ENCODE peak calls at places on chromosomes 2 and 18, in four cellular contexts. C is heart right ventricle, W is IMR-90, L is hepatocyte. D is an unnamed sample.

GRCh38 chr2:8539743-8540551 is 141.9 kb upstream of the ID2 start:
- DNase-seq in W (no peak), L (peak; percentile 78), C (peak; percentile 44), D (no peak)

GRCh38 chr18:51461956-51462355 is 264.5 kb upstream of the MEX3C start:
- DNase-seq in W (no peak), L (peak; percentile 13), C (no peak), D (no peak)

GRCh38 chr2:235551965-235552364 is 58.1 kb downstream of the AGAP1 start:
- DNase-seq in L (peak; percentile 74), W (peak; percentile 48), C (peak; percentile 51), D (peak; percentile 28)

GRCh38 chr2:54999182-54999581 is 51.1 kb downstream of the RTN4 start:
- DNase-seq in C (no peak), W (peak; percentile 77), L (no peak), D (no peak)

GRCh38 chr18:57771183-57771582 is 31.9 kb downstream of the ATP8B1 start:
- DNase-seq in L (peak; percentile 32), W (no peak), C (no peak), D (no peak)

GRCh38 chr2:232203936-232204335 is 174.6 kb upstream of the ALPP start:
- DNase-seq in W (no peak), C (no peak), L (no peak), D (no peak)

GRCh38 chr2:55408946-55409868 is 10.4 kb downstream of the CCDC88A start:
- DNase-seq in C (no peak), W (peak; percentile 33), L (no peak), D (no peak)

GRCh38 chr2:135657806-135658582 is 83.7 kb upstream of the UBXN4 start:
- DNase-seq in W (no peak), C (no peak), L (no peak), D (no peak)

GRCh38 chr2:163551974-163552373 is 183.8 kb downstream of the FIGN start:
- DNase-seq in L (no peak), W (no peak), C (no peak), D (no peak)

GRCh38 chr2:72414108-72414507 is 266.4 kb upstream of the CYP26B1 start:
- DNase-seq in C (no peak), L (no peak), W (no peak), D (no peak)

GRCh38 chr2:216695401-216695821 is at the start of gene IGFBP5:
- DNase-seq in C (peak; percentile 92), L (peak; percentile 94), W (peak; percentile 94), D (peak; percentile 14)

GRCh38 chr2:223560704-223561435 is 41.3 kb downstream of the SCG2 start:
- DNase-seq in C (no peak), L (no peak), W (peak; percentile 49), D (no peak)

GRCh38 chr2:152861349-152861942 is 143.0 kb downstream of the ARL6IP6 start:
- DNase-seq in C (peak; percentile 11), W (peak; percentile 12), L (peak; percentile 54), D (peak; percentile 73)

GRCh38 chr18:62030091-62030985 is 137.5 kb upstream of the RNF152 start:
- DNase-seq in C (no peak), L (no peak), W (no peak), D (no peak)

DNA sequence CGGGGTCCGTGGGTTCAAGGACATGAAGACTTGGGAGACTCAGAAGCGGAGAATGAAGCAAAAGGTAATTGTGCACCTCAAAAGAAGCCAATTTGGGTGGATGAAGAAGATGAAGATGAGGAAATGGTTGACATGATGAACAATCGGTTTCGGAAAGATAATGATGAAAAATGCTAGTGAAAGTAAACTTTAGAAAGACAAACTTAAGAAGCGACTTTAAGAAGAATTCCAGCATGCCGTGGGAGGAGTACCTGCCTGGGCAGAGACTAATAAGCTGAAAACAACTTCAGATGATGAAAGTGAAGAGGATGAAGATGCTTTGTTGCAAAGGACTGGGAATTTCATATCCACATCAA is 43.5 kb downstream of the PSTPIP2 start:
- DNase-seq in W (no peak), C (no peak), L (no peak), D (no peak)
- H3K4me3 ChIP-seq in W (peak overlapping the region; percentile 40), C (peak overlapping the region; percentile 48), L (peak overlapping the region; percentile 48), D (no peak overlapping the region)

DNA sequence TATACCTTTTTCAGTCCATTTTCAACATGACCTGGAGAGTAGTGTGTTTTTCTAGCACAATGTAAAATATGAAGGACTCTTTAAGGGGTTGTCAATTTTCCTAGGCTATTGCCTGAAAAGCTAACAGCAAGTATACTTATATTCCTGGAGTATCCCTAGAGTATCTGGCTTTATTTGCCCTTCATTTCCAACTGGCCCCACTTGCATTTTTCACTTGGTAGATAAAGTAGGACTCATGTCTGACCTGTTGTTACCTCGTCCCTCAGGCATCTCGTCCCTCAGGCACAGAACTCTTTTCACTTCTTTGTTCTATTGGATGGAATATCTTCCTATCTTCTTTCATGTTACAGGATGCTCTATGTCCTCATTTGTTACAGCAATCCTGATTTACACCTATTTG is 69.2 kb downstream of the SPAG16 start:
- DNase-seq in L (no peak), W (no peak), C (no peak), D (no peak)
- H3K4me3 ChIP-seq in L (no peak overlapping the region), W (no peak overlapping the region), C (no peak overlapping the region), D (no peak overlapping the region)

DNA sequence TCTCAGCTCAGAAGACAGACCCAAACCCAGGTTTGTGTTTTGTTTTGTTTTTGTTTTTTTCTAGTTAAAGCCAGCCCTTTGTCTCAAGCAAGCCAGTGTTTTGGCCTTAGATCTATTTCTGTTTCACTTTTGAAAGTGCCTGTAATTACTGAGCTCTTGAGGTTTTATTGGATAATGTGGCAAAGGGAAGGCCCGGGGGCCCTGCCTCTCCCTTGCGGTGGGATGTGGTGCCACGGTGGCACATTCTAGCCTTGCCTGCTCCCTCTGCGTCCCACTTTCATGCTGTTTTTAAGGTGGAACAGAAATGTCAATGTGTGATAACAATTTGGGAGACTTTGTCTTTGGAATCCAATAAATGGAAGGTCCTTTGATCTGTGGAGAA is 2.5 kb downstream of the HPCAL1 start:
- DNase-seq in L (no peak), W (no peak), C (no peak), D (no peak)
- H3K4me3 ChIP-seq in L (no peak overlapping the region), W (no peak overlapping the region), C (peak overlapping the region; percentile 84), D (no peak overlapping the region)

DNA sequence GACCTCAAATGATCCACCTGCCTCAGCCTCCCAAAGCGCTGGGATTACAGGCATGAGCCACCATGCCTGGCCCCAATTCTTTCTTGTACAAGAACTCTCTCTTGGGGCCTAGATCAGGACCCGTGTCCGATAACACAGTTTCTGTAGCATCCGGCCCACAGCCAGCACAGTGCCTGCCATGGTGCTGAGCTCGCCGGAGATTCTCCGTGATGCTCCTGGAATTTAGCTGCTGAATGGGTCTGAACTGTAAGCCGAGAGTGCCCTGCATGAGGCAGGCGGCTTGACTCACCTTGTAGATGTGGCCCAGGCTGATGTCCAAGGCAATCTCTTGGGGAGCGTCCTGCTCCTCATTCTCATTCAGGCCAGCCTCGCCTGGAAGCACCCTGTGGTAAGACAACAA is 53.3 kb upstream of the SEMA4C start:
- DNase-seq in W (no peak), C (no peak), L (no peak), D (no peak)
- H3K4me3 ChIP-seq in W (no peak overlapping the region), C (no peak overlapping the region), L (no peak overlapping the region), D (no peak overlapping the region)

GRCh38 chr2:27072950-27073349 is 1.5 kb upstream of the OST4 start:
- DNase-seq in L (no peak), C (no peak), W (peak; percentile 82), D (no peak)
- H3K4me3 ChIP-seq in L (no peak overlapping the region), C (no peak overlapping the region), W (no peak overlapping the region), D (no peak overlapping the region)